ENCODE peak calls at places on chromosomes 2 and 18, in eight cellular contexts. X is LNCaP clone FGC; Q is stimulated activated CD4-positive, alpha-beta T cell treated with anti-CD3 and anti-CD28 coated beads, TNF-alpha, amount 100 ng/mL, for 24 hours; Y is WTC11; P is activated CD8-positive, alpha-beta memory T cell treated with anti-CD3 and anti-CD28 coated beads for 48 hours; G is NCI-H345; W is midbrain; Z is transverse colon. D is an unnamed sample.

GRCh38 chr2:12338946-12339697 is 377.6 kb upstream of the TRIB2 start:
- DNase-seq in X (no peak), Q (no peak), Y (no peak), P (no peak), G (no peak), W (no peak), Z (no peak), D (no peak)

GRCh38 chr2:31125918-31126695 is 12.1 kb downstream of the GALNT14 start:
- DNase-seq in X (no peak), Q (no peak), Y (no peak), P (no peak), G (no peak), W (no peak), Z (no peak), D (no peak)

GRCh38 chr2:105337122-105338019 is at the start of gene C2orf49:
- DNase-seq in X (peak), Q (peak), Y (peak), P (peak), G (peak), W (peak), Z (peak), D (peak)

GRCh38 chr2:133235959-133236358 is 332.3 kb downstream of the NCKAP5 start:
- DNase-seq in X (no peak), Q (no peak), Y (no peak), P (no peak), G (no peak), W (no peak), Z (no peak), D (no peak)

GRCh38 chr18:28514699-28515098 is 337.8 kb upstream of the CDH2 start:
- DNase-seq in X (no peak), Q (no peak), Y (no peak), P (no peak), G (no peak), W (no peak), Z (no peak), D (no peak)

GRCh38 chr18:76592981-76593381 is 97.9 kb upstream of the ZNF516 start:
- DNase-seq in X (no peak), Q (no peak), Y (no peak), P (no peak), G (no peak), W (no peak), Z (no peak), D (no peak)

GRCh38 chr2:3379339-3379646 is 201 bp upstream of the TRAPPC12 start:
- DNase-seq in X (no peak), Q (no peak), Y (no peak), P (no peak), G (no peak), W (no peak), Z (no peak), D (no peak)

GRCh38 chr2:27582129-27582694 is 630 bp upstream of the ZNF512 start:
- DNase-seq in X (no peak), Q (no peak), Y (no peak), P (no peak), G (no peak), W (no peak), Z (no peak), D (no peak)

GRCh38 chr2:223099561-223099960 is 47.6 kb downstream of the KCNE4 start:
- DNase-seq in X (no peak), Q (no peak), Y (no peak), P (no peak), G (no peak), W (no peak), Z (no peak), D (no peak)

GRCh38 chr2:29115797-29116781 is 874 bp downstream of the CLIP4 start:
- DNase-seq in X (no peak), Q (peak), Y (peak), P (peak), G (peak), W (peak), Z (peak), D (peak)